ENCODE peak calls at places on chromosomes 13 and 19, in seven cellular contexts. L is GM23248; T is activated T-helper 2 cell treated with anti-CD3 and anti-CD28 coated beads, Interferon-gamma antibody, Interleukin-2, Interleukin-4, amounts not matched to agents 10 μg/mL and 5 μg/mL and 100 μg/mL, durations not matched to agents 14 hours and 24 hours and 36 hours; J is NCI-H1105 treated with DMSO at 0.1 percent for 48 hours; K is activated effector memory CD4-positive, alpha-beta T cell treated with Interleukin-2 at 50 U/mL for 16 hours; Z is mucosa of gallbladder; X is CD4-positive, alpha-beta T cell. O is an unnamed sample.

GRCh38 chr13:114328034-114328433 is 13.7 kb downstream of the CHAMP1 start:
- DNase-seq in T (no peak), J (no peak), L (no peak), Z (no peak), X (no peak), K (no peak), O (no peak)

GRCh38 chr19:47157455-47158321 is 27.1 kb downstream of the SAE1 start:
- DNase-seq in X (peak), K (peak), J (no peak), Z (peak), L (peak), T (no peak), O (no peak)

GRCh38 chr13:30569901-30570576 is 47.7 kb upstream of the USPL1 start:
- DNase-seq in Z (no peak), L (peak), X (no peak), T (no peak), J (no peak), K (no peak), O (no peak)

GRCh38 chr13:40613192-40613818 is 53.1 kb downstream of the FOXO1 start:
- DNase-seq in T (peak), J (no peak), L (no peak), Z (peak), K (peak), X (peak), O (peak)

GRCh38 chr19:42440357-42441046 is 2.2 kb downstream of the CXCL17 start:
- DNase-seq in Z (peak), K (peak), T (peak), L (peak), J (peak), X (peak), O (peak)

GRCh38 chr13:80239571-80240255 is 101.2 kb downstream of the SPRY2 start:
- DNase-seq in J (no peak), X (no peak), T (no peak), Z (no peak), L (no peak), K (no peak), O (no peak)

GRCh38 chr13:111210488-111210887 is 95.4 kb downstream of the ARHGEF7 start:
- DNase-seq in L (peak), Z (no peak), T (no peak), X (no peak), J (no peak), K (no peak), O (no peak)

GRCh38 chr19:19597809-19598306 is 20.6 kb downstream of the PBX4 start:
- DNase-seq in T (peak), J (no peak), K (peak), Z (no peak), L (no peak), X (no peak), O (no peak)

GRCh38 chr19:45404557-45405434 is at the start of gene PPP1R13L:
- DNase-seq in J (peak), Z (peak), K (peak), X (peak), L (no peak), T (peak), O (peak)

GRCh38 chr13:58343081-58343480 is 711.5 kb downstream of the PCDH17 start:
- DNase-seq in X (no peak), Z (no peak), K (no peak), L (no peak), J (no peak), T (no peak), O (no peak)

GRCh38 chr19:40282209-40282580 is 3.0 kb downstream of the AKT2 start:
- DNase-seq in T (no peak), X (no peak), Z (no peak), K (no peak), L (no peak), J (no peak), O (no peak)

GRCh38 chr19:55257461-55258411 is 1.1 kb downstream of the PPP6R1 start:
- DNase-seq in J (no peak), K (no peak), L (peak), Z (no peak), X (no peak), T (no peak), O (no peak)

GRCh38 chr13:71577127-71577526 is 289.9 kb downstream of the DACH1 start:
- DNase-seq in J (no peak), K (no peak), L (no peak), T (no peak), Z (no peak), X (no peak), O (no peak)

GRCh38 chr13:98475521-98475920 is 101.4 kb downstream of the STK24 start:
- DNase-seq in J (no peak), Z (no peak), L (no peak), X (no peak), K (no peak), T (no peak), O (no peak)

GRCh38 chr19:13953021-13953531 is 767 bp downstream of the DCAF15 start:
- DNase-seq in T (no peak), J (no peak), X (no peak), K (no peak), Z (no peak), L (peak), O (peak)

GRCh38 chr19:4547303-4548237 is 7.7 kb upstream of the LRG1 start:
- DNase-seq in Z (peak), L (peak), K (no peak), J (peak), X (no peak), T (no peak), O (no peak)